ENCODE peak calls at places on chromosomes 6 and 20, in six cellular contexts. H, Z, G, O, U and C are unnamed samples. For H3K9me3, the result is how much of the 10 kb centered on the place peaks cover.

GRCh38 chr20:35662541-35662940 is 2.2 kb downstream of the CPNE1 start:
- DNase-seq in H (no peak), Z (no peak), G (no peak), O (peak), U (no peak), C (no peak)

GRCh38 chr6:78835817-78836216 is 31.5 kb upstream of the IRAK1BP1 start:
- DNase-seq in H (no peak), Z (peak), G (no peak), O (no peak), U (peak), C (no peak)

GRCh38 chr6:26336355-26337198 is 28.4 kb upstream of the BTN3A2 start:
- DNase-seq in H (peak), Z (peak), G (no peak), O (no peak), U (peak), C (no peak)

GRCh38 chr20:14820771-14821170 is 483.4 kb upstream of the FLRT3 start:
- DNase-seq in H (no peak), Z (no peak), G (no peak), O (no peak), U (peak), C (no peak)

GRCh38 chr6:156778615-156779205 is 1.5 kb downstream of the ARID1B start:
- DNase-seq in H (peak), Z (peak), G (peak), O (peak), U (peak), C (no peak)

GRCh38 chr6:41051873-41052272 is 1.1 kb upstream of the APOBEC2 start:
- DNase-seq in H (no peak), Z (peak), G (no peak), O (no peak), U (no peak), C (no peak)

GRCh38 chr6:165119231-165120020 is 190.0 kb downstream of the C6orf118 start:
- DNase-seq in H (peak), Z (no peak), G (no peak), O (no peak), U (no peak), C (no peak)

GRCh38 chr20:41329435-41330342 is 10.9 kb upstream of the LPIN3 start:
- DNase-seq in H (peak), Z (peak), G (peak), O (peak), U (peak), C (peak)

GRCh38 chr6:55918639-55919038 is 43.2 kb upstream of the BMP5 start:
- DNase-seq in H (peak), Z (peak), G (no peak), O (no peak), U (peak), C (no peak)

GRCh38 chr6:150325093-150325772 is 43.6 kb upstream of the IYD start:
- DNase-seq in H (peak), Z (no peak), G (no peak), O (no peak), U (peak), C (no peak)

GRCh38 chr6:45006893-45007292 is 321.2 kb upstream of the RUNX2 start:
- DNase-seq in H (no peak), Z (no peak), G (no peak), O (no peak), U (no peak), C (no peak)

GRCh38 chr6:27531772-27532459 is 59.0 kb upstream of the ZNF184 start:
- DNase-seq in H (no peak), Z (no peak), G (no peak), O (no peak), U (peak), C (no peak)

GRCh38 chr20:63553251-63553932 is 567 bp upstream of the FNDC11 start:
- DNase-seq in H (peak), Z (peak), G (peak), O (peak), U (peak), C (peak)

GRCh38 chr20:41185013-41185757 is 47.8 kb downstream of the PLCG1 start:
- DNase-seq in H (no peak), Z (no peak), G (peak), O (no peak), U (no peak), C (no peak)

GRCh38 chr6:160042014-160042773 is 73.3 kb downstream of the IGF2R start:
- DNase-seq in H (peak), Z (no peak), G (no peak), O (no peak), U (peak), C (peak)

GRCh38 chr6:137588472-137588871 is 94.3 kb upstream of the OLIG3 start:
- DNase-seq in H (no peak), Z (peak), G (no peak), O (no peak), U (no peak), C (no peak)

GRCh38 chr20:4247261-4247660 is 231.9 kb upstream of the RNF24 start:
- DNase-seq in H (no peak), Z (no peak), G (no peak), O (no peak), U (no peak), C (no peak)

GRCh38 chr6:161168281-161168891 is 105.5 kb downstream of the AGPAT4 start:
- DNase-seq in H (peak), Z (peak), G (peak), O (no peak), U (peak), C (peak)

GRCh38 chr6:19822134-19822533 is 15.0 kb upstream of the ID4 start:
- DNase-seq in H (no peak), Z (no peak), G (no peak), O (no peak), U (no peak), C (no peak)

GRCh38 chr6:75842191-75842590 is 93.2 kb downstream of the MYO6 start:
- DNase-seq in H (peak), Z (no peak), G (no peak), O (no peak), U (no peak), C (no peak)

GRCh38 chr20:19995220-19995863 is 21.8 kb upstream of the NAA20 start:
- DNase-seq in H (peak), Z (peak), G (peak), O (peak), U (no peak), C (no peak)

GRCh38 chr6:170024940-170025339 is 265.9 kb downstream of the DLL1 start:
- DNase-seq in H (no peak), Z (no peak), G (peak), O (no peak), U (peak), C (no peak)

GRCh38 chr6:115896538-115897129 is 164.1 kb downstream of the FRK start:
- DNase-seq in H (peak), Z (peak), G (peak), O (no peak), U (peak), C (no peak)

GRCh38 chr6:117542493-117542892 is 59.8 kb downstream of the GOPC start:
- DNase-seq in H (no peak), Z (no peak), G (no peak), O (no peak), U (peak), C (peak)

GRCh38 chr20:52494244-52494643 is 302.7 kb upstream of the ZFP64 start:
- DNase-seq in H (peak), Z (peak), G (peak), O (no peak), U (peak), C (peak)

GRCh38 chr20:17339000-17339399 is 112.2 kb downstream of the PCSK2 start:
- DNase-seq in H (no peak), Z (no peak), G (no peak), O (no peak), U (no peak), C (no peak)

GRCh38 chr6:33731035-33731434 is 15.7 kb downstream of the IP6K3 start:
- DNase-seq in H (no peak), Z (no peak), G (no peak), O (no peak), U (no peak), C (no peak)

GRCh38 chr20:25600632-25601031 is 15.3 kb upstream of the NINL start:
- DNase-seq in H (peak), Z (no peak), G (no peak), O (no peak), U (no peak), C (no peak)

GRCh38 chr6:110331816-110332215 is 26.3 kb downstream of the METTL24 start:
- DNase-seq in H (peak), Z (peak), G (peak), O (no peak), U (no peak), C (no peak)

GRCh38 chr20:5395932-5396727 is 79.4 kb upstream of the PROKR2 start:
- DNase-seq in H (peak), Z (no peak), G (no peak), O (no peak), U (no peak), C (no peak)

GRCh38 chr20:56630086-56630493 is 984 bp downstream of the TFAP2C start:
- DNase-seq in H (peak), Z (peak), G (peak), O (no peak), U (peak), C (no peak)
- TF ChIP-seq EZH2 in H (no peak), Z (peak), G (no peak), O (no peak), U (no peak), C (no peak)

DNA sequence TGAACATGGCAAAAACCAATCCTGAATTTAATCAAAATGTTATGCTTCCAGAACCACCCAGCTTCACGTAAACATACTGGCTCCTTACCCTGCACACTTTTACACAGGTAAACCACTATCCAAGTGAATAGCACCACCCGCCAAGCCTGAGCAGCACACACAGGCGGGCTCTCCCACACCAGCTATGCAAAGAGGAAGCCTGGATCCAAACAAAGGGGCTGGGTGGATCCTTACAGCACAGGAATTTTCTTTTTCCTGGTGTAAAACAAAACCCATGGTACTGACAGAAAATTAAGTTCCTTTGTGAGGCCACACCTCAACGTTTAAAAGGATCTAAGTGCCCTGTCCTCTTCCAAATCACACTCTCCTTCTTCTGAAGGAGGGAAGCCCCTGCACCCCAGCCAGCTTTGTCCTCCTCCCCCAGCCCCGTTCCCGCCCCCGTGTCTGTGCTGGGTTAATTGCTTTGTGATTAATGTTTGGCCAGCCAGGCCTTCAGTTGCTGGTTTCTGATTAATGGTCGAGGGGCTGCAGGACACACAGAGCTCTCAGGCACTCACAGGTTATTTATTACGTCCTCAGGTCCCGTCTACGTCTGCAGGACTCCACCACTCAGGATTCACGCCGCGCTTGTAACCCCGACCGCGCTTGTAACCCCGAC is 6.1 kb downstream of the DACT2 start:
- DNase-seq in H (no peak), Z (no peak), G (peak), O (no peak), U (no peak), C (no peak)
- H3K9me3 ChIP-seq in H (under half), Z (under half), G (under half), O (under half), U (under half), C (under half)

DNA sequence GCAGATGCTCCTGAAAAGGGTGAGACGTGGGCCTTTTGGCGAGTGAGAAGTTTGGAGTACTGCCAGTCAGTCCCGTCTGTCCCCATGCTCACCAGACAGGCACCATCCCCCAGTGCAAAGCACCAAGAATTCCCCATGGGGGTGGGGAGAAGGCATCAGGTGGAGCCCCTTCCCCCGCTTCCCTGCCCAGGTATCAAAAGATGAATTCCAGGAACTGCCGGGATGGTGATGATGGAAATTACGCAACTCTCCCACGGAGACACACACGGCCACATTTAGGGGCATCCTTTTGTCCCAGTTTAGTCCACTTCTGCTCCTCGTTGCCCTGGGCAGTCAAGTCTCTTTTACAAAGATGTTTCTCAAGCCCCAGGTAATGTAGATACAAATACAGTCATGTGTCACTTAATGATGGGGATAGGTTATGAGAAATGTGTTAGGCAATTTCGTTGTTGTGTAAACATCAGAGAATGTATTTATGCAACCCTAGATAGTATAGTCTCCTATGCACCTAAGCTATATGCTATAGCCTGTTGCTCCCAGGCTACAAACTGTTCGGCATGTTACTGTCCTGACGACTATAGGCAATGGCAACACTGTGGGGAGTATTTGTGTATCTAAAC is 73.3 kb upstream of the SRSF6 start:
- DNase-seq in H (no peak), Z (no peak), G (no peak), O (no peak), U (no peak), C (no peak)
- TF ChIP-seq EZH2 in H (no peak), Z (no peak), G (no peak), O (no peak), U (no peak), C (no peak)

GRCh38 chr20:59835448-59836395 is 97.7 kb downstream of the SYCP2 start:
- DNase-seq in H (peak), Z (peak), G (peak), O (peak), U (peak), C (no peak)

GRCh38 chr20:59837623-59838394 is 95.6 kb downstream of the SYCP2 start:
- DNase-seq in H (no peak), Z (no peak), G (no peak), O (no peak), U (no peak), C (no peak)

GRCh38 chr20:59835057-59835447 is 98.4 kb downstream of the SYCP2 start:
- DNase-seq in H (peak), Z (peak), G (no peak), O (no peak), U (no peak), C (no peak)

GRCh38 chr20:59839372-59839771 is 94.1 kb downstream of the SYCP2 start:
- DNase-seq in H (no peak), Z (no peak), G (no peak), O (no peak), U (no peak), C (no peak)

GRCh38 chr20:59836768-59837167 is 96.7 kb downstream of the SYCP2 start:
- DNase-seq in H (no peak), Z (peak), G (no peak), O (no peak), U (peak), C (no peak)
- H3K9me3 ChIP-seq in H (under half), Z (under half), G (under half), O (under half), U (under half), C (under half)

GRCh38 chr6:37696220-37696840 is 1.4 kb downstream of the MDGA1 start:
- DNase-seq in H (peak), Z (no peak), G (peak), O (peak), U (peak), C (no peak)
- TF ChIP-seq EZH2 in H (no peak), Z (peak), G (peak), O (peak), U (no peak), C (peak)